ENCODE peak calls at places on chromosomes 11 and 22, in six cellular contexts. Y is neural progenitor cell, J is esophagus muscularis mucosa, S is thoracic aorta, I is mammary epithelial cell, D is neuronal stem cell. K is an unnamed sample. For H3K9me3, the result is how much of the 10 kb centered on the place peaks cover.

GRCh38 chr22:23219787-23220484 is 39.6 kb downstream of the BCR start:
- DNase-seq in I (peak), S (no peak), D (no peak), Y (no peak), J (no peak), K (no peak)

GRCh38 chr11:60830478-60831142 is 11.3 kb upstream of the CCDC86 start:
- DNase-seq in J (no peak), D (no peak), S (no peak), Y (no peak), I (peak), K (no peak)

GRCh38 chr22:27642104-27642800 is 159.3 kb downstream of the MN1 start:
- DNase-seq in I (no peak), J (no peak), Y (peak), D (peak), S (no peak), K (no peak)

GRCh38 chr11:94129505-94130335 is 1.1 kb downstream of the PANX1 start:
- DNase-seq in S (no peak), D (no peak), J (peak), Y (peak), I (no peak), K (no peak)

GRCh38 chr11:102666331-102666957 is 39.1 kb downstream of the MMP27 start:
- DNase-seq in I (peak), Y (peak), S (no peak), J (no peak), D (peak), K (no peak)

GRCh38 chr11:67301313-67301921 is 1.9 kb upstream of the SSH3 start:
- DNase-seq in J (no peak), S (no peak), I (no peak), Y (no peak), D (no peak), K (no peak)

GRCh38 chr22:42188808-42189447 is 58.3 kb upstream of the CYP2D6 start:
- DNase-seq in S (no peak), D (no peak), J (no peak), Y (no peak), I (peak), K (no peak)

GRCh38 chr11:23123766-23124165 is 263.5 kb upstream of the CCDC179 start:
- DNase-seq in D (no peak), I (peak), J (no peak), Y (no peak), S (no peak), K (no peak)

GRCh38 chr22:30816413-30816812 is 121.7 kb downstream of the OSBP2 start:
- DNase-seq in Y (no peak), J (no peak), I (no peak), S (no peak), D (no peak), K (no peak)

GRCh38 chr11:23865341-23865975 is 631.4 kb upstream of the LUZP2 start:
- DNase-seq in Y (no peak), D (no peak), J (no peak), S (no peak), I (peak), K (no peak)

GRCh38 chr11:79514695-79515094 is 73.9 kb upstream of the TENM4 start:
- DNase-seq in S (no peak), D (no peak), Y (no peak), J (no peak), I (no peak), K (no peak)

GRCh38 chr11:27807594-27807993 is 107.3 kb upstream of the BDNF start:
- DNase-seq in J (no peak), I (no peak), Y (no peak), D (no peak), S (no peak), K (no peak)

GRCh38 chr22:29479417-29480261 is at the start of gene NEFH:
- DNase-seq in S (no peak), Y (peak), J (no peak), D (no peak), I (no peak), K (no peak)

GRCh38 chr22:37259540-37260029 is 15.5 kb upstream of the RAC2 start:
- DNase-seq in S (no peak), Y (peak), I (peak), D (no peak), J (no peak), K (no peak)

GRCh38 chr11:35822815-35823495 is 120.9 kb upstream of the LDLRAD3 start:
- DNase-seq in D (no peak), Y (no peak), J (no peak), I (no peak), S (no peak), K (no peak)

GRCh38 chr11:71998649-71999310 is at the start of gene IL18BP:
- DNase-seq in D (no peak), J (no peak), Y (no peak), I (no peak), S (no peak), K (no peak)

GRCh38 chr11:117885777-117886176 is 9.3 kb upstream of the FXYD6 start:
- DNase-seq in D (no peak), S (no peak), J (no peak), I (no peak), Y (no peak), K (no peak)

GRCh38 chr11:17556999-17557398 is 9.9 kb downstream of the OTOG start:
- DNase-seq in S (no peak), J (no peak), Y (no peak), D (no peak), I (no peak), K (no peak)

GRCh38 chr22:32650553-32651345 is 150.8 kb upstream of the TIMP3 start:
- DNase-seq in D (no peak), J (no peak), I (no peak), S (no peak), Y (no peak), K (no peak)

GRCh38 chr11:11396290-11397042 is 43.4 kb upstream of the CSNK2A3 start:
- DNase-seq in S (no peak), J (no peak), Y (no peak), I (peak), D (no peak), K (no peak)

GRCh38 chr11:59207988-59208432 is 4.7 kb downstream of the MPEG1 start:
- DNase-seq in I (peak), D (peak), J (no peak), Y (peak), S (no peak), K (no peak)

GRCh38 chr11:12715131-12715530 is 40.9 kb downstream of the TEAD1 start:
- DNase-seq in J (no peak), S (no peak), Y (no peak), I (no peak), D (no peak), K (no peak)

GRCh38 chr11:119800619-119801018 is 71.6 kb upstream of the NECTIN1 start:
- DNase-seq in J (no peak), D (no peak), Y (no peak), I (no peak), S (no peak), K (no peak)

GRCh38 chr11:64028398-64029115 is 7.2 kb upstream of the FLRT1 start:
- DNase-seq in D (peak), I (no peak), J (no peak), S (no peak), Y (peak), K (peak)

GRCh38 chr11:100984668-100985067 is 144.9 kb downstream of the PGR start:
- DNase-seq in D (no peak), J (no peak), I (no peak), Y (no peak), S (no peak), K (no peak)

GRCh38 chr11:131909426-131910200 is 539.2 kb downstream of the NTM start:
- DNase-seq in J (no peak), D (no peak), I (no peak), Y (no peak), S (no peak), K (no peak)

GRCh38 chr11:60906132-60906972 is at the start of gene PRPF19:
- DNase-seq in S (peak), I (peak), J (peak), Y (peak), D (peak), K (peak)

GRCh38 chr11:17498058-17498457 is 21.4 kb upstream of the ABCC8 start:
- DNase-seq in J (no peak), D (no peak), I (no peak), S (no peak), Y (no peak), K (no peak)

GRCh38 chr11:73978576-73979086 is 4.0 kb downstream of the UCP2 start:
- DNase-seq in Y (no peak), S (no peak), I (peak), J (no peak), D (no peak), K (no peak)

GRCh38 chr11:66687831-66688281 is 10.2 kb upstream of the RBM4B start:
- DNase-seq in S (no peak), J (no peak), I (no peak), D (no peak), Y (no peak), K (no peak)

GRCh38 chr11:120537996-120538395 is 26.4 kb downstream of the GRIK4 start:
- DNase-seq in J (no peak), S (no peak), I (no peak), Y (no peak), D (no peak), K (no peak)

GRCh38 chr11:133619973-133620372 is 87.7 kb upstream of the OPCML start:
- DNase-seq in I (no peak), Y (peak), J (peak), D (no peak), S (no peak), K (no peak)

GRCh38 chr11:1864216-1864615 is 11.3 kb downstream of the LSP1 start:
- DNase-seq in Y (no peak), D (no peak), I (no peak), S (no peak), J (no peak), K (no peak)
- H3K4me3 ChIP-seq in Y (no peak), D (no peak), I (no peak), S (peak), J (peak), K (no peak)

GRCh38 chr22:44572414-44573207 is 74.6 kb upstream of the RTL6 start:
- DNase-seq in S (no peak), D (no peak), J (no peak), Y (no peak), I (peak), K (no peak)

GRCh38 chr22:44569516-44569915 is 71.5 kb upstream of the RTL6 start:
- DNase-seq in Y (no peak), S (no peak), J (no peak), D (no peak), I (no peak), K (no peak)

GRCh38 chr22:44571566-44572413 is 73.8 kb upstream of the RTL6 start:
- DNase-seq in S (no peak), D (no peak), I (no peak), Y (no peak), J (no peak), K (no peak)

GRCh38 chr22:44573451-44573850 is 75.4 kb upstream of the RTL6 start:
- DNase-seq in S (no peak), Y (no peak), D (no peak), I (no peak), J (no peak), K (no peak)

DNA sequence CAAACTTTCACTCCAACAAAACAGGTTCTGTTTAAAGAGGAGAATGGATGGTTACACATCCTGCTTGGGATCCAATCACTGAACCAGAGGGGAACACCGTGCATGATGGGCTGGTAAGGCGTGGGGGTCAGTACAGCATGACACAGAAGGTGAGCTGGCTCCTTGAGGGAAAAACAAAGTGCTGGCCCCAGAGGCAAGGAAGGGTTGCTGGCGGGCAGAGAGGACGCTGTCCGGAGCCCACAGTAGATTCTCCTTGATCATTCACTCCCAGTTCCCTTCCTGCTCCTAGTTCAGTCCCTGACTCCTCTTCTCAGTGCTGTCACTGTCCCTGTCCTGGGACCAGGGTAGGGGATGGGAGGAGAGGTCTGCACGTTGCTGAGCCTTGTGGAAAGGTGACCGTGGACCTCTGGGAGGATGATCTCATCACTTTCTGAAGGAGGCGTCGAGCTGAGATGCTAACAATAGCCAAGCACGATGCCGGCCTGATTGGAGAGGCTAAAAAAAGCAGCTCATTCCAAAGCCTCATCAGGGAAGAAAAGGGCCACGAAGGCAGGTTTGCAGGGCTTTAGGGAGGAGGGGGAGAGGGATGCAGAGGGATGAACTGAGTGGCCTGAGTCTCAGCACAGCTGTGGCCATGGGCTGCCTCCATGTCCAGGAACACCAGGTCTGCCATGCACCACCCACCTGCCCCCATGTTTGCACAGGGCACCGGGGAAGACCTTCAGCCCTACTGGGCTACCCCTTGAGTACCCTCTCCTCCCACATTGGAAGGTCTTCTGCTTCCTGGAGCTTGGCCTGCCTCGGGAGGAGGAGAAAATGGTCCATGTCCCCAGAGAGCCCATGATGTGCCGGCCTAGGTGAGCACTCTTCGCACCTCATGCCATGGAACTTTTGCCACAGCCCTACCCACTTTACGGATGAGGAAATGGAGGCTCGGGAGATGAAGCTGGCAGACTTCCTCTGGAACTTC is 72.7 kb upstream of the RTL6 start:
- DNase-seq in D (no peak), I (no peak), S (no peak), J (no peak), Y (no peak), K (no peak)
- H3K9me3 ChIP-seq in D (under half), I (under half), S (under half), J (under half), Y (under half), K (under half)

GRCh38 chr11:537622-538430 is 499 bp downstream of the LRRC56 start:
- DNase-seq in D (no peak), J (no peak), Y (no peak), I (no peak), S (no peak), K (no peak)
- H3K4me3 ChIP-seq in D (peak), J (peak), Y (peak), I (peak), S (peak), K (peak)

GRCh38 chr22:49464024-49464423 is 363.6 kb downstream of the BRD1 start:
- DNase-seq in I (no peak), S (no peak), J (no peak), Y (no peak), D (no peak), K (no peak)
- H3K9me3 ChIP-seq in I (under half), S (under half), J (under half), Y (under half), D (under half), K (under half)

DNA sequence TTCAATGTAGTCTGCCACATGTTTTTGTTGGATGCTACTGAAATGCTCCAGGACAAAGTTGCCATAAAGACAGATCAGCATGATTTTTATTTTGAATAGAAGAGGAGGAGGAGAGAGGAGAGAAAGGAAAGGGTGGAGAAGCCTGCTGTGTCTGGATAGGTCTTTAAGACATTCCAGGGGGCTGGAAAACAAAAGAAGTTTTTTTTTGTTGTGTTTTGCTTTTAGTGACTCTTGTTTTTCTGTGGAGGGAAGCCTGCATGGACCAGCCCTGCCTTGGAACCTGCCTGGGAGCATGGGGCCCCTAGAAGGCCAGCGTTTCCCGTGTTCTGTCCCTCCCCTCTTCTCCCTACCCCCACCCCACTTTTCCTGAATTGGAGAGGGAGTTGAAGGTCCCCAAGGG is 2.3 kb downstream of the TSPAN18 start:
- DNase-seq in J (no peak), S (no peak), Y (peak), D (peak), I (no peak), K (no peak)
- H3K4me3 ChIP-seq in J (peak), S (no peak), Y (peak), D (peak), I (no peak), K (no peak)

GRCh38 chr22:47275479-47276218 is 513.2 kb downstream of the TBC1D22A start:
- DNase-seq in J (no peak), S (no peak), I (no peak), Y (no peak), D (no peak), K (no peak)
- H3K9me3 ChIP-seq in J (under half), S (under half), I (under half), Y (under half), D (under half), K (under half)

GRCh38 chr11:7595016-7595869 is 78.1 kb downstream of the CYB5R2 start:
- DNase-seq in J (no peak), S (no peak), Y (peak), D (no peak), I (no peak), K (no peak)

GRCh38 chr11:7597620-7598019 is 75.7 kb downstream of the CYB5R2 start:
- DNase-seq in Y (no peak), D (no peak), I (peak), J (no peak), S (no peak), K (no peak)

GRCh38 chr11:7595951-7596350 is 77.3 kb downstream of the CYB5R2 start:
- DNase-seq in D (no peak), Y (no peak), I (no peak), J (no peak), S (no peak), K (no peak)

GRCh38 chr11:7599209-7599608 is 74.1 kb downstream of the CYB5R2 start:
- DNase-seq in D (no peak), J (no peak), S (no peak), Y (no peak), I (no peak), K (no peak)

GRCh38 chr11:7596975-7597391 is 76.3 kb downstream of the CYB5R2 start:
- DNase-seq in J (no peak), I (peak), Y (no peak), S (no peak), D (no peak), K (no peak)
- H3K4me3 ChIP-seq in J (no peak), I (no peak), Y (no peak), S (no peak), D (no peak), K (no peak)

K was measured in iPS DF 6.9.